ENCODE peak calls at places on chromosomes 5 and 9, in nine cellular contexts. D, C, J, U, L, P, X, W and H are unnamed samples. For H3K27me3, the result is how much of the 10 kb centered on the place peaks cover.

GRCh38 chr5:858726-859125 is 7.9 kb upstream of the ZDHHC11 start:
- DNase-seq in D (no peak), C (no peak), J (no peak), U (no peak), L (no peak), P (no peak), X (no peak), W (no peak), H (no peak)

GRCh38 chr5:138640855-138641254 is 65.7 kb upstream of the HSPA9 start:
- DNase-seq in D (no peak), C (no peak), J (no peak), U (no peak), L (no peak), P (no peak), X (no peak), W (no peak), H (no peak)

GRCh38 chr5:153783278-153783677 is 255.4 kb downstream of the FAM114A2 start:
- DNase-seq in D (no peak), C (no peak), J (no peak), U (no peak), L (no peak), P (no peak), X (no peak), W (no peak), H (no peak)

GRCh38 chr9:1997646-1998045 is 17.5 kb upstream of the SMARCA2 start:
- DNase-seq in D (no peak), C (no peak), J (no peak), U (no peak), L (no peak), P (no peak), X (no peak), W (no peak), H (no peak)

GRCh38 chr9:76717176-76717575 is 47.1 kb upstream of the PCA3 start:
- DNase-seq in D (no peak), C (no peak), J (no peak), U (no peak), L (no peak), P (no peak), X (no peak), W (no peak), H (no peak)

GRCh38 chr9:129412814-129413536 is 207.9 kb downstream of the C9orf50 start:
- DNase-seq in D (peak), C (peak), J (peak), U (peak), L (peak), P (peak), X (peak), W (peak), H (peak)

GRCh38 chr5:154595662-154596061 is 117.6 kb upstream of the HAND1 start:
- DNase-seq in D (no peak), C (no peak), J (no peak), U (no peak), L (no peak), P (no peak), X (no peak), W (no peak), H (no peak)

GRCh38 chr9:116230233-116230632 is 76.6 kb downstream of the PAPPA start:
- DNase-seq in D (no peak), C (no peak), J (no peak), U (no peak), L (no peak), P (no peak), X (peak), W (peak), H (no peak)

GRCh38 chr5:22431406-22431805 is 421.7 kb downstream of the CDH12 start:
- DNase-seq in D (no peak), C (no peak), J (no peak), U (no peak), L (no peak), P (no peak), X (no peak), W (no peak), H (no peak)

GRCh38 chr5:36135994-36136393 is 15.7 kb downstream of the LMBRD2 start:
- DNase-seq in D (no peak), C (no peak), J (no peak), U (no peak), L (no peak), P (no peak), X (no peak), W (no peak), H (no peak)

GRCh38 chr9:129968690-129969485 is 74.1 kb downstream of the FNBP1 start:
- DNase-seq in D (no peak), C (no peak), J (no peak), U (peak), L (no peak), P (no peak), X (peak), W (peak), H (no peak)

GRCh38 chr9:123322771-123323481 is 33.1 kb upstream of the CRB2 start:
- DNase-seq in D (no peak), C (no peak), J (no peak), U (no peak), L (no peak), P (no peak), X (no peak), W (no peak), H (peak)

GRCh38 chr9:115292584-115293271 is 174.8 kb upstream of the TNC start:
- DNase-seq in D (no peak), C (no peak), J (no peak), U (no peak), L (no peak), P (no peak), X (peak), W (no peak), H (no peak)

DNA sequence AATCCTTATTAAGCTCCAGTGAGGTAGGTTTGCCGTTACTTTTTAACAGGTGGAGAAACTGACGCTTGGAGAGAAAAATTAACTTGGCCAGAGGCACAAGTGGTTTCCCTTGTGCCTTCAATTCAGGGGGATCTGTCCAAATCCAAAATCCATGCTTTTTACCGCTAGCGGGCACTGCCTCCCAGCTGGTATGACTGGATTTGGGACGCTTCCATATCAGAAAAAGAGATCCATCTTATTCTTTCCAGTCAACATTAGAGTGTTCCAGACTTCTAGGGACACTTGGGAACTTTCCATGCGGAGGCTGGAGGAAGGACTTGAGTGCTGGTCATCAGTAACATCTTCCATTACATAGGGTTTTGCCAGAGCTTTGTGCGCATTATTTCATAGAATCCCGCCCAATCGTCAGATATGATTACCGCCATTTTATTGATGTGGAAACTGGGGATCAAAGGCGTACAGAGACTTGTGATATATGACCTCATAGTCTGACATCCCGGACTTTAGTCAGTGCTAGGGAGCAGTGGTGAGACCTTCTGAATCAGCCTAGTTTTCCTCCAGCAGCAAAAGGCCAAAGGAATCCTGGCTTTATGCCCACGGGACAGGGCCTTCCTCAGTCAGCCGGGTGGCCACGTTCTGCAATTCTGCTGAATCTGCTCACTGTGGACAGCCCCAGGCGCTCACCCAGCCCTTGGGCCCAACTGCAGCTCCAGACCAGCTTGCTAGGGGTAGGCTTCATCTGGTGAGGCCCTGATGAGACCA is 1.1 kb upstream of the GNPDA1 start:
- DNase-seq in D (no peak), C (no peak), J (peak), U (peak), L (peak), P (no peak), X (peak), W (peak), H (no peak)
- TF ChIP-seq CTCF in D (no peak), C (no peak), J (no peak), U (no peak), L (no peak), P (no peak), X (no peak), W (no peak), H (no peak)

GRCh38 chr5:37840036-37840909 is at the start of gene GDNF:
- DNase-seq in D (no peak), C (peak), J (no peak), U (peak), L (peak), P (no peak), X (peak), W (peak), H (no peak)

GRCh38 chr5:37839441-37840035 is 303 bp downstream of the GDNF start:
- DNase-seq in D (no peak), C (peak), J (no peak), U (peak), L (no peak), P (no peak), X (peak), W (peak), H (no peak)

GRCh38 chr5:37841223-37841622 is 1.4 kb upstream of the GDNF start:
- DNase-seq in D (no peak), C (no peak), J (no peak), U (no peak), L (no peak), P (no peak), X (no peak), W (no peak), H (no peak)

GRCh38 chr5:37844004-37844403 is 4.2 kb upstream of the GDNF start:
- DNase-seq in D (no peak), C (peak), J (no peak), U (no peak), L (no peak), P (no peak), X (no peak), W (no peak), H (no peak)

DNA sequence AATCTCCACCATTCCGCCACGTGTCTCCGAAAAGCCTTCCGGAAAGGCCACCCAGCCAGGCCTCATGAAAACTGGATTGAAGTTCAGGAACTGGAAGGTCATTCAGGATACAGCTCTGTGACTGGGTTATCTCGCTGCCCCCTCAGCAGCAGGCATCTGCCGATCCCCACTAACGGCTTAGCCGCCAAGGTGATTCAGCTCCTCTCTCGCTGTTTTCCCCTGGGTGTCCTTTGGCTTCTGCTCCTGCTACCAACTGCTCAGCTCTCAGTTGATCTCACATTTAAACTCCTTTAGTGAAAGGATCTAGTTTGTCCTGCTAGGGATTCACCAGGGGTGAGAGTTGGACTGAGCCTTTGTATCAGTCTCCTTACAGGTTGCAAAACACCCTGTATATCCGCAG is 2.2 kb upstream of the GDNF start:
- DNase-seq in D (no peak), C (no peak), J (no peak), U (no peak), L (no peak), P (no peak), X (no peak), W (no peak), H (no peak)
- H3K27me3 ChIP-seq in D (half or more), C (half or more), J (under half), U (half or more), L (under half), P (under half), X (under half), W (half or more), H (half or more)

DNA sequence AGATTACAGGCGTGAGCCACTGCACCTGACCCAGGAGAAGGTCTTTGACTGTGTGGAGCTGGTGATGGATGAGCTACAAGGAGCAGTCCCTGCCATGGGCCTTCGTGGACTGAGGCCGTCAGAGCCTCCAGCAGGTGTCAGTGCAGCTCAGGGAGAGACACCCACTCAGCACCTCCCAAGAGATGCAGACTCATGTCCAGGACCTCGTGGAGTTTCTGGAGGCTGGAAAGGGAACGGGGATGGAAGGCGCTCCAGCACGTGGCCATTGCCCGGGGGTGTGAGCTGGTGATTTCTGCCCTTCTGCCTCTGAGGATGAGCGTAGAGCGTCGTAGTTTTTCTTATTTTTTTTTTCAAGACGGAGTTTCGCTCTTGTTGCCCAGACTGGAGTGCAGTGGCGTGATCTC is 9.5 kb downstream of the TOR4A start:
- DNase-seq in D (peak), C (peak), J (no peak), U (peak), L (peak), P (no peak), X (peak), W (peak), H (no peak)
- TF ChIP-seq CTCF in D (peak), C (peak), J (peak), U (peak), L (peak), P (peak), X (peak), W (peak), H (no peak)

DNA sequence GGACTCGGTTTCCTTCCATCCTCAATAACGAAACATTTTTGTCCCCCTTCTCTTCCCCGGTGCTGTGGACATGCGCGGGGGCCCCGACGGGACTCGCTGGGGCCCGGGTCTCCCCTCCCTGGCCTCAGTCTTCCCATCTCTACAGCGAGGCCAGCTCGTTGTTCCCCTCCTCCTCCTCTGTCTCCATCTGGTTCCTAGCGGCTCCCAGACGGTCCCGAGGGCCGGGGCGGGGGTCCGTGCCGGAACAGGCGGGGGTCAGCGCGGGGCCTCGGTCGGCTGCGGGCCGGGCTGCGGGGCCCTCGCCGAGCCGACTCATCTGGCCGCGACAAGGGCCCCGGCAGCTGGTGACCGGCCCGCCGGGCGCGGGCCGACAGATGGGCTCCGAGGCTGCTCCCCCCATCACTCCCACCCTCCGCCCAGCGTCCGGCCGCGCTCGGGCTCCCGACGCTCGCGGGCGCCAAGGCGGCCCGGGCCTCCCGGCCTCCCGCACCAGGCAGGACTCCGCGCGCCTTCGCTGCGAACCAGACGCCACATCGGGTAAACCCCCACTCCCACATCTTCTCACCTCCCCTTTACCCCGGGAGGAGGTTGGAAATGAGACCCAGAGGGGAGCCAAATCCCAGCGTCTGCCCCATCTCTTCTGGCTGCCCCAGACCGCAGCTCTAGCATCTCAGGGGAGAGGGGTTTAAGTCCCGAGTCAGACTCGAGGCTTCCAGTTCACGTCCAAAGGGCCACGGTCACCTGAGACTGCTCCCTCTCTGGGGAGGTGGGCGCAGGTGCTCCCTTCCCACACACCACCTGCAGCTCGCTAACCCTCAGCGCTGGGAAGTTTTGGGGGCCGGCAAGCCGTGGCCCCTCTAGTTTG is 8.1 kb downstream of the BARHL1 start:
- DNase-seq in D (no peak), C (peak), J (no peak), U (no peak), L (no peak), P (no peak), X (no peak), W (no peak), H (no peak)
- H3K27me3 ChIP-seq in D (half or more), C (half or more), J (under half), U (under half), L (half or more), P (under half), X (half or more), W (half or more), H (half or more)

GRCh38 chr9:87498816-87499454 is 1.3 kb downstream of the DAPK1 start:
- DNase-seq in D (no peak), C (peak), J (no peak), U (no peak), L (no peak), P (no peak), X (no peak), W (no peak), H (no peak)

GRCh38 chr9:87497080-87497603 is 525 bp upstream of the DAPK1 start:
- DNase-seq in D (no peak), C (peak), J (no peak), U (no peak), L (no peak), P (no peak), X (no peak), W (no peak), H (no peak)

GRCh38 chr9:87497604-87498045 is at the start of gene DAPK1:
- DNase-seq in D (peak), C (peak), J (no peak), U (no peak), L (peak), P (peak), X (no peak), W (peak), H (no peak)

GRCh38 chr9:87499455-87500015 is 1.9 kb downstream of the DAPK1 start:
- DNase-seq in D (no peak), C (no peak), J (no peak), U (no peak), L (no peak), P (no peak), X (no peak), W (no peak), H (no peak)

GRCh38 chr9:87498046-87498815 is 564 bp downstream of the DAPK1 start:
- DNase-seq in D (peak), C (peak), J (no peak), U (no peak), L (peak), P (peak), X (no peak), W (peak), H (no peak)
- TF ChIP-seq CTCF in D (no peak), C (peak), J (no peak), U (no peak), L (no peak), P (no peak), X (no peak), W (peak), H (no peak)

GRCh38 chr5:170572453-170572852 is 68.6 kb downstream of the KCNIP1 start:
- DNase-seq in D (no peak), C (no peak), J (no peak), U (peak), L (no peak), P (no peak), X (no peak), W (no peak), H (no peak)

GRCh38 chr5:170571885-170572284 is 68.1 kb downstream of the KCNIP1 start:
- DNase-seq in D (no peak), C (no peak), J (no peak), U (no peak), L (no peak), P (no peak), X (no peak), W (no peak), H (no peak)

GRCh38 chr5:170569101-170569500 is 65.3 kb downstream of the KCNIP1 start:
- DNase-seq in D (no peak), C (no peak), J (no peak), U (no peak), L (no peak), P (no peak), X (no peak), W (no peak), H (no peak)

GRCh38 chr5:170571331-170571731 is 67.5 kb downstream of the KCNIP1 start:
- DNase-seq in D (no peak), C (peak), J (no peak), U (peak), L (no peak), P (no peak), X (peak), W (peak), H (no peak)

DNA sequence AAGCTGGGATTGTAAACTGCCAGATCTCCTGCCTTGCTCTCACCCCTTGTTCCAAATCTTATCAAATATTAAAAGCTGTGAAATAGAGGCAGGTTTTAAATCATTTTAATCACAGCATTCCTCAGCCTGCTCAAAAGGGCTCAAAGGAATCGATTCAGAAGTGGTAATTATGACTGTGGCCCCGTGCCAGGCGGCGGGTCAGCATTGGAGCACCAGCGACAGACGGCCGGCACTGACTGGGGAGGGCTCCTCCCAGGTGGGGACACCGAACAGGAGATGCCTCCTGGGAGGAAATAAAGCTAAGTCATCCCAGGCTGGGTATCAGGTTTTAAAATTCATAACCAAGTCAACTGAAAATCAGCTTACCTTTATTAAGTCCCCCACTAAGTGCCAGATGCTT is 66.7 kb downstream of the KCNIP1 start:
- DNase-seq in D (no peak), C (no peak), J (no peak), U (no peak), L (no peak), P (no peak), X (no peak), W (no peak), H (no peak)
- H3K27me3 ChIP-seq in D (under half), C (under half), J (under half), U (half or more), L (under half), P (under half), X (under half), W (under half), H (under half)